ENCODE peak calls at places on chromosomes 7 and 10, in six cellular contexts. One of them, this sample, is unnamed.

GRCh38 chr10:15427836-15428414 is 56.8 kb upstream of the FAM171A1 start:
- DNase-seq in endothelial cell: no peak
- DNase-seq in skeletal muscle cell: no peak
- DNase-seq in stimulated activated CD4-positive, alpha-beta T cell treated with anti-CD3 and anti-CD28 coated beads, TNF-alpha, amount 100 ng/mL, for 24 hours: no peak
- DNase-seq in AML-193: peak
- DNase-seq in activated CD4-positive, alpha-beta memory T cell treated with anti-CD3 and anti-CD28 coated beads for 36 hours: no peak
- DNase-seq in this sample: no peak

GRCh38 chr10:5187852-5188251 is 2.9 kb upstream of the AKR1C8 start:
- DNase-seq in activated CD4-positive, alpha-beta memory T cell treated with anti-CD3 and anti-CD28 coated beads for 36 hours: no peak
- DNase-seq in stimulated activated CD4-positive, alpha-beta T cell treated with anti-CD3 and anti-CD28 coated beads, TNF-alpha, amount 100 ng/mL, for 24 hours: no peak
- DNase-seq in skeletal muscle cell: no peak
- DNase-seq in endothelial cell: no peak
- DNase-seq in AML-193: no peak
- DNase-seq in this sample: no peak

GRCh38 chr7:65907501-65908198 is 34.8 kb downstream of the VKORC1L1 start:
- DNase-seq in endothelial cell: no peak
- DNase-seq in AML-193: no peak
- DNase-seq in activated CD4-positive, alpha-beta memory T cell treated with anti-CD3 and anti-CD28 coated beads for 36 hours: no peak
- DNase-seq in stimulated activated CD4-positive, alpha-beta T cell treated with anti-CD3 and anti-CD28 coated beads, TNF-alpha, amount 100 ng/mL, for 24 hours: no peak
- DNase-seq in skeletal muscle cell: no peak
- DNase-seq in this sample: no peak

GRCh38 chr10:117216611-117217195 is 19.4 kb downstream of the KCNK18 start:
- DNase-seq in activated CD4-positive, alpha-beta memory T cell treated with anti-CD3 and anti-CD28 coated beads for 36 hours: peak
- DNase-seq in endothelial cell: peak
- DNase-seq in AML-193: peak
- DNase-seq in stimulated activated CD4-positive, alpha-beta T cell treated with anti-CD3 and anti-CD28 coated beads, TNF-alpha, amount 100 ng/mL, for 24 hours: peak
- DNase-seq in skeletal muscle cell: peak
- DNase-seq in this sample: peak

GRCh38 chr7:28096713-28097112 is 83.9 kb downstream of the JAZF1 start:
- DNase-seq in skeletal muscle cell: no peak
- DNase-seq in endothelial cell: peak
- DNase-seq in activated CD4-positive, alpha-beta memory T cell treated with anti-CD3 and anti-CD28 coated beads for 36 hours: peak
- DNase-seq in AML-193: peak
- DNase-seq in stimulated activated CD4-positive, alpha-beta T cell treated with anti-CD3 and anti-CD28 coated beads, TNF-alpha, amount 100 ng/mL, for 24 hours: peak
- DNase-seq in this sample: peak

GRCh38 chr7:150787321-150788281 is 12.6 kb downstream of the TMEM176B start:
- DNase-seq in stimulated activated CD4-positive, alpha-beta T cell treated with anti-CD3 and anti-CD28 coated beads, TNF-alpha, amount 100 ng/mL, for 24 hours: no peak
- DNase-seq in skeletal muscle cell: no peak
- DNase-seq in activated CD4-positive, alpha-beta memory T cell treated with anti-CD3 and anti-CD28 coated beads for 36 hours: no peak
- DNase-seq in endothelial cell: no peak
- DNase-seq in AML-193: peak
- DNase-seq in this sample: no peak

GRCh38 chr10:43355749-43356371 is 15.6 kb upstream of the FXYD4 start:
- DNase-seq in activated CD4-positive, alpha-beta memory T cell treated with anti-CD3 and anti-CD28 coated beads for 36 hours: peak
- DNase-seq in endothelial cell: no peak
- DNase-seq in skeletal muscle cell: no peak
- DNase-seq in stimulated activated CD4-positive, alpha-beta T cell treated with anti-CD3 and anti-CD28 coated beads, TNF-alpha, amount 100 ng/mL, for 24 hours: no peak
- DNase-seq in AML-193: no peak
- DNase-seq in this sample: no peak

GRCh38 chr7:28700790-28701203 is 257.3 kb downstream of the TRIL start:
- DNase-seq in skeletal muscle cell: peak
- DNase-seq in activated CD4-positive, alpha-beta memory T cell treated with anti-CD3 and anti-CD28 coated beads for 36 hours: no peak
- DNase-seq in AML-193: no peak
- DNase-seq in endothelial cell: no peak
- DNase-seq in stimulated activated CD4-positive, alpha-beta T cell treated with anti-CD3 and anti-CD28 coated beads, TNF-alpha, amount 100 ng/mL, for 24 hours: no peak
- DNase-seq in this sample: no peak

GRCh38 chr10:32153931-32154330 is 97.7 kb upstream of the KIF5B start:
- DNase-seq in skeletal muscle cell: no peak
- DNase-seq in AML-193: no peak
- DNase-seq in endothelial cell: no peak
- DNase-seq in activated CD4-positive, alpha-beta memory T cell treated with anti-CD3 and anti-CD28 coated beads for 36 hours: no peak
- DNase-seq in stimulated activated CD4-positive, alpha-beta T cell treated with anti-CD3 and anti-CD28 coated beads, TNF-alpha, amount 100 ng/mL, for 24 hours: no peak
- DNase-seq in this sample: no peak

GRCh38 chr7:78377532-78377931 is 579.0 kb downstream of the PHTF2 start:
- DNase-seq in activated CD4-positive, alpha-beta memory T cell treated with anti-CD3 and anti-CD28 coated beads for 36 hours: no peak
- DNase-seq in skeletal muscle cell: no peak
- DNase-seq in endothelial cell: no peak
- DNase-seq in stimulated activated CD4-positive, alpha-beta T cell treated with anti-CD3 and anti-CD28 coated beads, TNF-alpha, amount 100 ng/mL, for 24 hours: no peak
- DNase-seq in AML-193: no peak
- DNase-seq in this sample: no peak

GRCh38 chr7:117872565-117873055 is 631 bp downstream of the CTTNBP2 start:
- DNase-seq in activated CD4-positive, alpha-beta memory T cell treated with anti-CD3 and anti-CD28 coated beads for 36 hours: no peak
- DNase-seq in stimulated activated CD4-positive, alpha-beta T cell treated with anti-CD3 and anti-CD28 coated beads, TNF-alpha, amount 100 ng/mL, for 24 hours: no peak
- DNase-seq in endothelial cell: peak
- DNase-seq in skeletal muscle cell: no peak
- DNase-seq in AML-193: no peak
- DNase-seq in this sample: no peak

GRCh38 chr7:89623018-89623672 is 531.1 kb upstream of the STEAP1 start:
- DNase-seq in skeletal muscle cell: peak
- DNase-seq in activated CD4-positive, alpha-beta memory T cell treated with anti-CD3 and anti-CD28 coated beads for 36 hours: no peak
- DNase-seq in AML-193: peak
- DNase-seq in endothelial cell: peak
- DNase-seq in stimulated activated CD4-positive, alpha-beta T cell treated with anti-CD3 and anti-CD28 coated beads, TNF-alpha, amount 100 ng/mL, for 24 hours: no peak
- DNase-seq in this sample: no peak

GRCh38 chr10:72335394-72336258 is 19.1 kb downstream of the DNAJB12 start:
- DNase-seq in activated CD4-positive, alpha-beta memory T cell treated with anti-CD3 and anti-CD28 coated beads for 36 hours: peak
- DNase-seq in skeletal muscle cell: peak
- DNase-seq in AML-193: peak
- DNase-seq in endothelial cell: no peak
- DNase-seq in stimulated activated CD4-positive, alpha-beta T cell treated with anti-CD3 and anti-CD28 coated beads, TNF-alpha, amount 100 ng/mL, for 24 hours: no peak
- DNase-seq in this sample: no peak

GRCh38 chr7:26090927-26091519 is 61.0 kb upstream of the NFE2L3 start:
- DNase-seq in skeletal muscle cell: peak
- DNase-seq in stimulated activated CD4-positive, alpha-beta T cell treated with anti-CD3 and anti-CD28 coated beads, TNF-alpha, amount 100 ng/mL, for 24 hours: no peak
- DNase-seq in endothelial cell: no peak
- DNase-seq in activated CD4-positive, alpha-beta memory T cell treated with anti-CD3 and anti-CD28 coated beads for 36 hours: no peak
- DNase-seq in AML-193: peak
- DNase-seq in this sample: no peak

GRCh38 chr10:89217057-89217990 is 10.2 kb upstream of the CH25H start:
- DNase-seq in stimulated activated CD4-positive, alpha-beta T cell treated with anti-CD3 and anti-CD28 coated beads, TNF-alpha, amount 100 ng/mL, for 24 hours: peak
- DNase-seq in activated CD4-positive, alpha-beta memory T cell treated with anti-CD3 and anti-CD28 coated beads for 36 hours: peak
- DNase-seq in skeletal muscle cell: no peak
- DNase-seq in AML-193: peak
- DNase-seq in endothelial cell: peak
- DNase-seq in this sample: peak

GRCh38 chr10:22573820-22574569 is 140.4 kb downstream of the PIP4K2A start:
- DNase-seq in stimulated activated CD4-positive, alpha-beta T cell treated with anti-CD3 and anti-CD28 coated beads, TNF-alpha, amount 100 ng/mL, for 24 hours: no peak
- DNase-seq in AML-193: no peak
- DNase-seq in skeletal muscle cell: no peak
- DNase-seq in activated CD4-positive, alpha-beta memory T cell treated with anti-CD3 and anti-CD28 coated beads for 36 hours: peak
- DNase-seq in endothelial cell: peak
- DNase-seq in this sample: no peak

GRCh38 chr10:7855205-7855604 is 36.9 kb downstream of the TAF3 start:
- DNase-seq in AML-193: no peak
- DNase-seq in stimulated activated CD4-positive, alpha-beta T cell treated with anti-CD3 and anti-CD28 coated beads, TNF-alpha, amount 100 ng/mL, for 24 hours: no peak
- DNase-seq in skeletal muscle cell: no peak
- DNase-seq in endothelial cell: peak
- DNase-seq in activated CD4-positive, alpha-beta memory T cell treated with anti-CD3 and anti-CD28 coated beads for 36 hours: no peak
- DNase-seq in this sample: no peak

GRCh38 chr7:54349259-54349658 is 192.9 kb upstream of the VSTM2A start:
- DNase-seq in stimulated activated CD4-positive, alpha-beta T cell treated with anti-CD3 and anti-CD28 coated beads, TNF-alpha, amount 100 ng/mL, for 24 hours: no peak
- DNase-seq in activated CD4-positive, alpha-beta memory T cell treated with anti-CD3 and anti-CD28 coated beads for 36 hours: no peak
- DNase-seq in AML-193: no peak
- DNase-seq in skeletal muscle cell: peak
- DNase-seq in endothelial cell: no peak
- DNase-seq in this sample: no peak

GRCh38 chr10:6009159-6009558 is 31.8 kb upstream of the IL15RA start:
- DNase-seq in skeletal muscle cell: peak
- DNase-seq in activated CD4-positive, alpha-beta memory T cell treated with anti-CD3 and anti-CD28 coated beads for 36 hours: no peak
- DNase-seq in stimulated activated CD4-positive, alpha-beta T cell treated with anti-CD3 and anti-CD28 coated beads, TNF-alpha, amount 100 ng/mL, for 24 hours: no peak
- DNase-seq in endothelial cell: no peak
- DNase-seq in AML-193: no peak
- DNase-seq in this sample: no peak

GRCh38 chr7:149459540-149460433 is 1.1 kb downstream of the ZNF777 start:
- DNase-seq in activated CD4-positive, alpha-beta memory T cell treated with anti-CD3 and anti-CD28 coated beads for 36 hours: peak
- DNase-seq in endothelial cell: peak
- DNase-seq in skeletal muscle cell: no peak
- DNase-seq in AML-193: no peak
- DNase-seq in stimulated activated CD4-positive, alpha-beta T cell treated with anti-CD3 and anti-CD28 coated beads, TNF-alpha, amount 100 ng/mL, for 24 hours: peak
- DNase-seq in this sample: no peak

GRCh38 chr7:131327049-131327625 is 539 bp upstream of the MKLN1 start:
- DNase-seq in endothelial cell: peak
- DNase-seq in skeletal muscle cell: peak
- DNase-seq in activated CD4-positive, alpha-beta memory T cell treated with anti-CD3 and anti-CD28 coated beads for 36 hours: peak
- DNase-seq in stimulated activated CD4-positive, alpha-beta T cell treated with anti-CD3 and anti-CD28 coated beads, TNF-alpha, amount 100 ng/mL, for 24 hours: no peak
- DNase-seq in AML-193: no peak
- DNase-seq in this sample: peak

GRCh38 chr10:58023341-58024073 is 244.2 kb downstream of the IPMK start:
- DNase-seq in skeletal muscle cell: peak
- DNase-seq in AML-193: no peak
- DNase-seq in stimulated activated CD4-positive, alpha-beta T cell treated with anti-CD3 and anti-CD28 coated beads, TNF-alpha, amount 100 ng/mL, for 24 hours: no peak
- DNase-seq in activated CD4-positive, alpha-beta memory T cell treated with anti-CD3 and anti-CD28 coated beads for 36 hours: no peak
- DNase-seq in endothelial cell: no peak
- DNase-seq in this sample: no peak

GRCh38 chr10:35493196-35494118 is 111.7 kb upstream of the GJD4 start:
- DNase-seq in AML-193: no peak
- DNase-seq in skeletal muscle cell: no peak
- DNase-seq in endothelial cell: no peak
- DNase-seq in stimulated activated CD4-positive, alpha-beta T cell treated with anti-CD3 and anti-CD28 coated beads, TNF-alpha, amount 100 ng/mL, for 24 hours: no peak
- DNase-seq in activated CD4-positive, alpha-beta memory T cell treated with anti-CD3 and anti-CD28 coated beads for 36 hours: no peak
- DNase-seq in this sample: no peak

GRCh38 chr7:157565981-157566630 is 229.3 kb downstream of the DNAJB6 start:
- DNase-seq in skeletal muscle cell: no peak
- DNase-seq in endothelial cell: no peak
- DNase-seq in stimulated activated CD4-positive, alpha-beta T cell treated with anti-CD3 and anti-CD28 coated beads, TNF-alpha, amount 100 ng/mL, for 24 hours: no peak
- DNase-seq in AML-193: no peak
- DNase-seq in activated CD4-positive, alpha-beta memory T cell treated with anti-CD3 and anti-CD28 coated beads for 36 hours: no peak
- DNase-seq in this sample: no peak

GRCh38 chr7:82330706-82331220 is 112.8 kb downstream of the CACNA2D1 start:
- DNase-seq in skeletal muscle cell: no peak
- DNase-seq in stimulated activated CD4-positive, alpha-beta T cell treated with anti-CD3 and anti-CD28 coated beads, TNF-alpha, amount 100 ng/mL, for 24 hours: no peak
- DNase-seq in endothelial cell: no peak
- DNase-seq in activated CD4-positive, alpha-beta memory T cell treated with anti-CD3 and anti-CD28 coated beads for 36 hours: no peak
- DNase-seq in AML-193: no peak
- DNase-seq in this sample: no peak

GRCh38 chr10:89419548-89419947 is 5.2 kb downstream of the IFIT5 start:
- DNase-seq in skeletal muscle cell: no peak
- DNase-seq in activated CD4-positive, alpha-beta memory T cell treated with anti-CD3 and anti-CD28 coated beads for 36 hours: no peak
- DNase-seq in endothelial cell: peak
- DNase-seq in stimulated activated CD4-positive, alpha-beta T cell treated with anti-CD3 and anti-CD28 coated beads, TNF-alpha, amount 100 ng/mL, for 24 hours: no peak
- DNase-seq in AML-193: no peak
- DNase-seq in this sample: no peak

GRCh38 chr10:71838264-71839211 is 12.5 kb downstream of the PSAP start:
- DNase-seq in AML-193: no peak
- DNase-seq in endothelial cell: no peak
- DNase-seq in stimulated activated CD4-positive, alpha-beta T cell treated with anti-CD3 and anti-CD28 coated beads, TNF-alpha, amount 100 ng/mL, for 24 hours: no peak
- DNase-seq in skeletal muscle cell: no peak
- DNase-seq in activated CD4-positive, alpha-beta memory T cell treated with anti-CD3 and anti-CD28 coated beads for 36 hours: no peak
- DNase-seq in this sample: no peak

GRCh38 chr10:89550509-89550908 is 15.1 kb upstream of the SLC16A12 start:
- DNase-seq in stimulated activated CD4-positive, alpha-beta T cell treated with anti-CD3 and anti-CD28 coated beads, TNF-alpha, amount 100 ng/mL, for 24 hours: no peak
- DNase-seq in endothelial cell: no peak
- DNase-seq in skeletal muscle cell: no peak
- DNase-seq in AML-193: no peak
- DNase-seq in activated CD4-positive, alpha-beta memory T cell treated with anti-CD3 and anti-CD28 coated beads for 36 hours: no peak
- DNase-seq in this sample: no peak

GRCh38 chr10:102540023-102540422 is 36.3 kb downstream of the SUFU start:
- DNase-seq in AML-193: peak
- DNase-seq in skeletal muscle cell: no peak
- DNase-seq in activated CD4-positive, alpha-beta memory T cell treated with anti-CD3 and anti-CD28 coated beads for 36 hours: peak
- DNase-seq in endothelial cell: no peak
- DNase-seq in stimulated activated CD4-positive, alpha-beta T cell treated with anti-CD3 and anti-CD28 coated beads, TNF-alpha, amount 100 ng/mL, for 24 hours: no peak
- DNase-seq in this sample: no peak

GRCh38 chr10:97869091-97870042 is 19.7 kb downstream of the GOLGA7B start:
- DNase-seq in stimulated activated CD4-positive, alpha-beta T cell treated with anti-CD3 and anti-CD28 coated beads, TNF-alpha, amount 100 ng/mL, for 24 hours: peak
- DNase-seq in AML-193: peak
- DNase-seq in endothelial cell: peak
- DNase-seq in activated CD4-positive, alpha-beta memory T cell treated with anti-CD3 and anti-CD28 coated beads for 36 hours: peak
- DNase-seq in skeletal muscle cell: peak
- DNase-seq in this sample: peak

GRCh38 chr10:111102381-111102973 is 25.6 kb downstream of the ADRA2A start:
- DNase-seq in skeletal muscle cell: no peak
- DNase-seq in AML-193: no peak
- DNase-seq in endothelial cell: no peak
- DNase-seq in stimulated activated CD4-positive, alpha-beta T cell treated with anti-CD3 and anti-CD28 coated beads, TNF-alpha, amount 100 ng/mL, for 24 hours: no peak
- DNase-seq in activated CD4-positive, alpha-beta memory T cell treated with anti-CD3 and anti-CD28 coated beads for 36 hours: no peak
- DNase-seq in this sample: no peak

GRCh38 chr7:151377406-151377805 is 32.4 kb downstream of the WDR86 start:
- DNase-seq in AML-193: no peak
- DNase-seq in endothelial cell: no peak
- DNase-seq in activated CD4-positive, alpha-beta memory T cell treated with anti-CD3 and anti-CD28 coated beads for 36 hours: no peak
- DNase-seq in skeletal muscle cell: no peak
- DNase-seq in stimulated activated CD4-positive, alpha-beta T cell treated with anti-CD3 and anti-CD28 coated beads, TNF-alpha, amount 100 ng/mL, for 24 hours: no peak
- DNase-seq in this sample: no peak

GRCh38 chr7:84218681-84219080 is 24.1 kb upstream of the SEMA3A start:
- DNase-seq in activated CD4-positive, alpha-beta memory T cell treated with anti-CD3 and anti-CD28 coated beads for 36 hours: no peak
- DNase-seq in skeletal muscle cell: no peak
- DNase-seq in stimulated activated CD4-positive, alpha-beta T cell treated with anti-CD3 and anti-CD28 coated beads, TNF-alpha, amount 100 ng/mL, for 24 hours: no peak
- DNase-seq in endothelial cell: no peak
- DNase-seq in AML-193: peak
- DNase-seq in this sample: no peak

GRCh38 chr10:42932735-42933453 is 144.0 kb upstream of the RET start:
- DNase-seq in endothelial cell: peak
- DNase-seq in AML-193: no peak
- DNase-seq in activated CD4-positive, alpha-beta memory T cell treated with anti-CD3 and anti-CD28 coated beads for 36 hours: peak
- DNase-seq in skeletal muscle cell: no peak
- DNase-seq in stimulated activated CD4-positive, alpha-beta T cell treated with anti-CD3 and anti-CD28 coated beads, TNF-alpha, amount 100 ng/mL, for 24 hours: peak
- DNase-seq in this sample: no peak

GRCh38 chr10:613217-613616 is 76.3 kb downstream of the DIP2C start:
- DNase-seq in endothelial cell: no peak
- DNase-seq in AML-193: no peak
- DNase-seq in activated CD4-positive, alpha-beta memory T cell treated with anti-CD3 and anti-CD28 coated beads for 36 hours: no peak
- DNase-seq in skeletal muscle cell: no peak
- DNase-seq in stimulated activated CD4-positive, alpha-beta T cell treated with anti-CD3 and anti-CD28 coated beads, TNF-alpha, amount 100 ng/mL, for 24 hours: no peak
- DNase-seq in this sample: no peak

GRCh38 chr10:61896854-61897661 is 4.4 kb upstream of the ARID5B start:
- DNase-seq in AML-193: peak
- DNase-seq in activated CD4-positive, alpha-beta memory T cell treated with anti-CD3 and anti-CD28 coated beads for 36 hours: peak
- DNase-seq in skeletal muscle cell: no peak
- DNase-seq in stimulated activated CD4-positive, alpha-beta T cell treated with anti-CD3 and anti-CD28 coated beads, TNF-alpha, amount 100 ng/mL, for 24 hours: peak
- DNase-seq in endothelial cell: peak
- DNase-seq in this sample: peak

GRCh38 chr7:94529516-94529915 is 19.9 kb downstream of the CASD1 start:
- DNase-seq in endothelial cell: no peak
- DNase-seq in stimulated activated CD4-positive, alpha-beta T cell treated with anti-CD3 and anti-CD28 coated beads, TNF-alpha, amount 100 ng/mL, for 24 hours: no peak
- DNase-seq in AML-193: no peak
- DNase-seq in activated CD4-positive, alpha-beta memory T cell treated with anti-CD3 and anti-CD28 coated beads for 36 hours: no peak
- DNase-seq in skeletal muscle cell: no peak
- DNase-seq in this sample: no peak

This sample was measured in activated T-helper 9 cell treated with anti-CD3 and anti-CD28 coated beads, Interleukin-2, amount 50 U/mL, for 16 hours.